ENCODE peak calls at places on chromosomes 6 and 20, in seven cellular contexts. N is prostate gland, B is GM10248, Z is HL-60, I is WTC11, R is body of pancreas, S is D721Med. E is an unnamed sample.

GRCh38 chr20:60065741-60066437 is 107.7 kb downstream of the CDH26 start:
- DNase-seq in N (no peak), B (no peak), Z (no peak), I (no peak), R (no peak), S (no peak), E (no peak)

GRCh38 chr6:162092816-162093502 is 634.6 kb downstream of the PRKN start:
- DNase-seq in N (no peak), B (no peak), Z (no peak), I (no peak), R (no peak), S (no peak), E (no peak)

GRCh38 chr6:141464490-141464889 is 668.2 kb upstream of the GJE1 start:
- DNase-seq in N (no peak), B (peak; percentile 28), Z (no peak), I (no peak), R (peak; percentile 3), S (no peak), E (no peak)

GRCh38 chr20:53883098-53883762 is 187.2 kb downstream of the BCAS1 start:
- DNase-seq in N (no peak), B (no peak), Z (no peak), I (no peak), R (no peak), S (no peak), E (no peak)

GRCh38 chr20:33444797-33445560 is 1.4 kb upstream of the SNTA1 start:
- DNase-seq in N (no peak), B (no peak), Z (no peak), I (peak; percentile 27), R (peak; percentile 28), S (no peak), E (no peak)

GRCh38 chr20:24149881-24150307 is 161.3 kb upstream of the GGTLC1 start:
- DNase-seq in N (no peak), B (no peak), Z (no peak), I (peak; percentile 73), R (peak; percentile 28), S (no peak), E (no peak)

GRCh38 chr6:85047818-85048217 is 283.4 kb upstream of the TBX18 start:
- DNase-seq in N (no peak), B (no peak), Z (no peak), I (no peak), R (no peak), S (no peak), E (no peak)

GRCh38 chr6:73134588-73134987 is 90.7 kb downstream of the KHDC1L start:
- DNase-seq in N (no peak), B (no peak), Z (peak; percentile 9), I (peak; percentile 96), R (peak; percentile 19), S (no peak), E (no peak)

GRCh38 chr6:27720607-27721580 is 191.3 kb downstream of the OR2B2 start:
- DNase-seq in N (no peak), B (peak; percentile 27), Z (no peak), I (peak; percentile 72), R (no peak), S (no peak), E (no peak)

GRCh38 chr6:70424296-70424695 is 11.0 kb downstream of the FAM135A start:
- DNase-seq in N (no peak), B (no peak), Z (no peak), I (no peak), R (no peak), S (no peak), E (no peak)

GRCh38 chr6:474454-475185 is 83.1 kb downstream of the IRF4 start:
- DNase-seq in N (no peak), B (peak; percentile 85), Z (peak; percentile 79), I (no peak), R (peak; percentile 25), S (no peak), E (no peak)

GRCh38 chr20:43473058-43473704 is 15.5 kb downstream of the SRSF6 start:
- DNase-seq in N (no peak), B (no peak), Z (no peak), I (no peak), R (no peak), S (no peak), E (no peak)

GRCh38 chr6:25882066-25882496 is 8.0 kb upstream of the SLC17A3 start:
- DNase-seq in N (no peak), B (peak; percentile 12), Z (no peak), I (peak; percentile 89), R (peak; percentile 10), S (no peak), E (no peak)

GRCh38 chr6:158417760-158418098 is 105.5 kb downstream of the TULP4 start:
- DNase-seq in N (no peak), B (no peak), Z (no peak), I (no peak), R (no peak), S (no peak), E (no peak)

GRCh38 chr6:3355358-3356055 is 96.8 kb downstream of the PSMG4 start:
- DNase-seq in N (no peak), B (no peak), Z (no peak), I (no peak), R (peak; percentile 52), S (no peak), E (no peak)

DNA sequence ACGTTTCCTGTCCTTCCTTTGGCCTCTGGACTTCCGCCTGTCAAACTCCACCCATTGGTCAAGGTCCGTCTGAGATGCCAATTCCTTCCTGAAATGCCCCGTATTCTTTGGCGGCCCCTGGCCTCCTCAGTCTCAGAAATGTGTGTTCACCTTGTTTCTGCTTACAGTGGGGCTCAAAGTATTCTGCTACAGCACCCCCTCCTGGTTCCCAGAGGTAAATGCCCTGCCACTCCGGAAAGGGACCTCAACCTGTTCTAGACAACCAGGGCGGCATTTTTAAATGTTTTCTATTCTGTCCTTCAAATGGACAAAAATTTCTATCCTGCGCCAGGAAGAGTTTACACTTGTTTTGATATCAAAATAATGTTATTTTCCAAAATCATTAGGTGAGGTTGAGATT is 12.1 kb upstream of the PAX1 start:
- DNase-seq in N (no peak), B (no peak), Z (peak; percentile 4), I (peak; percentile 71), R (no peak), S (no peak), E (no peak)
- TF ChIP-seq CTCF in N (peak; percentile 33), B (no peak), Z (peak; percentile 19), I (peak; percentile 65), R (no peak), S (peak; percentile 37), E (no peak)

DNA sequence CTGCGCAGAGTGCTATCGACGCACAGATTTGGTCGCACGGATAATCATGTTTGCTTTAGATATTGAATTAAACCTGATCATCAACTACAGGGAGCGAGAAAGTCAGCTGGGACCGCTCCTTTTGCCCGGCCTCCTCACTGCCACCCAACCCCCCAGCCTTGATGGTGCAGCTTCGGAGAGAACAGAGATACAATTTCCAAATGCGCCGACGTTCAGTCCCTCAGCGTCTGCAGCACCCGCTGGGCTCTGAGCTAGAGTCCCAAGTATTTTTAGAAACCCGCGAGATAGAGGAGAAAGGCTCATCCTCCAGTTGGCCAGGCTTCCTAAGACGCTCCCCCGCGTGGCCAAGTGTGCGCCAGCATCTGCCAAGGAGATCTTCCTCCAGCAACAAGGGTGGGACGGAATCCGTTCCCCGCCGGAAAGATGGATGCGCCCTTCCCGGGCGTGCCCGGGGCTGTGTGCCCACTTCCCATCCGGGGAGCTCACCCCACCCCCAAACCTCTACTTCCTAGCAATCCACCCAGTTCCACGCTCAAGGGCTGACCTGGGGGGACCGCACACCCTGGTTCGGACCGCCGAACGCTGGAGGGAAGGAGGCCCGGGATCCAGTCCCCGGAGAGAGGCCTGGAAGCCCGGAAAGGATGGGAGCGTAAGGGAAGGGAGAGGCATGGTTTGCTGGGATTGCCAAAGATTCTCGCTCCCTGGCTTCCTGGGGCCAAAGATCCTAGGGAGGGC is 4.1 kb downstream of the NKX2-2 start:
- DNase-seq in N (no peak), B (no peak), Z (no peak), I (peak; percentile 44), R (no peak), S (no peak), E (no peak)
- TF ChIP-seq CTCF in N (no peak), B (no peak), Z (no peak), I (no peak), R (no peak), S (peak; percentile 11), E (no peak)

DNA sequence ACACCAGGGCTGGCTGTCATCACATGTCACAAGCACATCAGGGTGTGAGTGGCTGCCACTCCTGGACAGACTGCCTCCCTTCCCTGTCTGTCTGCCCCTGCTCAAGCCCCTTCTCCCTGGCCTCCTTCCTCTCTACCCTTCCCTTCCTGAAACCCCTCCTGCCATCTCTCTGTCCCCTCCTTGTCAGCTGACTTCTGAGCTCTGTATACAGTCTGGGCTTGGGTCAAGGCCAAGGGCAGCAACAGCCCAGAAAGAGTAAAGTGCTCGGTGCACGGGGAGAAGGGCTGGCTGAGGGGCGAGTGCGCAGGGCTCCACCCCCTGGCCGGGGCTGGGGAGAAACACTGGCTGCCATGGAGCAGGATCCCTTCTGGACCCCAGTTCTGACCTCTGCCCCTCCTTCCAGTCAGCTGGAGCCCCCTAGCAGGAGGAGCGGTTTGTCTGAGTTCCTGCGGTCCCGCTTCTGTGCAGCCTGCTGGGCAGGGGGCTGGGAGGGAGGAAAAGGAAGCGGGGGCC is 2.0 kb downstream of the LKAAEAR1 start:
- DNase-seq in N (no peak), B (no peak), Z (peak; percentile 48), I (peak; percentile 45), R (no peak), S (no peak), E (no peak)
- TF ChIP-seq CTCF in N (no peak), B (no peak), Z (no peak), I (no peak), R (no peak), S (no peak), E (no peak)

DNA sequence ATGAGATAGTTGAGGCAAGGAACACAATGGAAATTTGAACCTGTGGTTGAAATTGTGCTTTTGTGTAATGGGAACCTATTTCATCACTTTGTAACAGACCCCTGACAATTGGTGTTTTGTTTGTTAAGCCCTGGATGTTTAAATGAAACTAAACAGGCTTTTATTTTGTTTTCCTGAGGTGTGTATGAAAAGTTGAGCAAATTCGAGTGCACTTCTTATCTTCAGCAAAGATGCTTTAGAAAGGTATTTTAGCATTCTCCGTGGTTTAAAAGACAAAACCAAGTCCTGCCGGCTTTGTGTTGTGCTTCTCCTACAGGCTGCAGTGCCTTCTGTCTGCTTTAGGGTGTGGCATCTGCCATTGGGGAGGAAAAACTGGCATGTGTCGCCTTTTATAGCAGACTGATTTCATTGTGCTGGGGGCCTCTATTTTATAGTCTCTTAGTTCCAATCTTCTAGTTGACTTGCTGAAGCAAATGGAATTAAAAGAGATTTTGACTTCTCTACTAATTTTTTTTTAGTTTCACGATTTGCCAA is 2.2 kb upstream of the ARID1B start:
- DNase-seq in N (peak; percentile 15), B (no peak), Z (no peak), I (no peak), R (no peak), S (no peak), E (no peak)
- TF ChIP-seq CTCF in N (no peak), B (no peak), Z (no peak), I (no peak), R (no peak), S (peak; percentile 7), E (no peak)